ENCODE peak calls at places on chromosome 20, in eight cellular contexts. K is ascending aorta; T is HCT116; P is A549; X is IMR-90; I is CD8-positive, alpha-beta T cell; C is breast epithelium; D is pancreas. L is an unnamed sample.

GRCh38 chr20:9241721-9242427 is 173.0 kb downstream of the PLCB4 start:
- DNase-seq in K (no peak), C (no peak), I (no peak), D (peak; percentile 27), X (peak; percentile 45), P (no peak), T (no peak), L (no peak)

GRCh38 chr20:23414526-23415188 is 6.6 kb downstream of the NAPB start:
- DNase-seq in X (no peak), K (no peak), D (no peak), C (no peak), T (no peak), P (no peak), I (no peak), L (no peak)

GRCh38 chr20:46709459-46710148 is at the start of gene SLC2A10:
- DNase-seq in I (no peak), K (peak; percentile 79), X (peak; percentile 61), C (peak; percentile 71), P (no peak), D (peak; percentile 55), T (no peak), L (no peak)

GRCh38 chr20:57526067-57526884 is 1.3 kb upstream of the CTCFL start:
- DNase-seq in I (peak; percentile 26), D (no peak), P (peak; percentile 42), X (no peak), K (no peak), T (peak; percentile 15), C (no peak), L (no peak)

GRCh38 chr20:12058201-12058600 is 140.5 kb downstream of the BTBD3 start:
- DNase-seq in K (no peak), X (no peak), D (no peak), C (no peak), I (no peak), P (no peak), T (no peak), L (no peak)

GRCh38 chr20:36179170-36179945 is 24.8 kb downstream of the EPB41L1 start:
- DNase-seq in D (no peak), T (no peak), C (no peak), I (no peak), K (no peak), P (no peak), X (no peak), L (no peak)

GRCh38 chr20:40414843-40415615 is 274.0 kb downstream of the MAFB start:
- DNase-seq in D (no peak), C (peak; percentile 76), I (no peak), P (no peak), X (no peak), K (no peak), T (no peak), L (no peak)

GRCh38 chr20:25021336-25021735 is 28.8 kb upstream of the APMAP start:
- DNase-seq in X (no peak), D (no peak), I (no peak), K (peak; percentile 21), T (no peak), C (peak; percentile 12), P (no peak), L (peak; percentile 37)

GRCh38 chr20:24951536-24952047 is 2.5 kb downstream of the CST7 start:
- DNase-seq in D (peak; percentile 8), X (no peak), I (no peak), C (no peak), K (peak; percentile 51), P (no peak), T (no peak), L (no peak)

GRCh38 chr20:49938173-49939163 is 2.3 kb downstream of the RNF114 start:
- DNase-seq in K (peak; percentile 70), T (no peak), C (no peak), X (peak; percentile 82), I (no peak), P (no peak), D (peak; percentile 34), L (no peak)

GRCh38 chr20:41072099-41072798 is 43.6 kb downstream of the TOP1 start:
- DNase-seq in I (no peak), T (no peak), D (no peak), X (peak; percentile 88), K (peak; percentile 79), C (no peak), P (no peak), L (no peak)

GRCh38 chr20:59032713-59033059 is 551 bp upstream of the ATP5F1E start:
- DNase-seq in P (no peak), T (peak; percentile 21), D (no peak), K (no peak), X (peak; percentile 27), C (no peak), I (no peak), L (no peak)

GRCh38 chr20:43749734-43750294 is 23.0 kb upstream of the GTSF1L start:
- DNase-seq in I (peak; percentile 68), C (peak; percentile 70), X (peak; percentile 38), P (peak; percentile 44), T (peak; percentile 29), D (peak; percentile 46), K (peak; percentile 86), L (peak; percentile 70)

GRCh38 chr20:33042983-33043730 is 10.5 kb upstream of the BPIFB3 start:
- DNase-seq in P (no peak), C (no peak), K (no peak), D (no peak), T (no peak), X (no peak), I (no peak), L (no peak)

GRCh38 chr20:6583134-6583738 is 184.2 kb upstream of the BMP2 start:
- DNase-seq in I (no peak), X (peak; percentile 55), K (no peak), T (no peak), C (no peak), P (peak; percentile 45), D (no peak), L (no peak)

GRCh38 chr20:23147964-23148720 is 62.0 kb upstream of the CD93 start:
- DNase-seq in K (peak; percentile 95), X (peak; percentile 90), D (no peak), I (no peak), P (peak; percentile 57), C (no peak), T (peak; percentile 80), L (peak; percentile 96)

GRCh38 chr20:34083137-34083536 is 28.9 kb downstream of the EIF2S2 start:
- DNase-seq in I (no peak), P (peak; percentile 33), X (peak; percentile 86), D (peak; percentile 56), T (no peak), C (no peak), K (peak; percentile 85), L (no peak)

GRCh38 chr20:11159728-11160127 is 485.9 kb upstream of the JAG1 start:
- DNase-seq in K (no peak), X (peak; percentile 91), D (peak; percentile 33), T (no peak), I (no peak), P (no peak), C (no peak), L (no peak)

GRCh38 chr20:9454781-9455180 is 59.6 kb upstream of the LAMP5 start:
- DNase-seq in D (no peak), C (no peak), I (no peak), X (peak; percentile 26), K (no peak), T (no peak), P (no peak), L (no peak)

GRCh38 chr20:24943731-24944130 is 5.3 kb upstream of the CST7 start:
- DNase-seq in P (no peak), T (no peak), I (no peak), K (no peak), C (no peak), X (no peak), D (no peak), L (no peak)

GRCh38 chr20:57399587-57400261 is 8.5 kb downstream of the RBM38 start:
- DNase-seq in T (no peak), K (no peak), C (no peak), P (no peak), D (no peak), I (peak; percentile 40), X (peak; percentile 16), L (no peak)

GRCh38 chr20:58552366-58552934 is 37.3 kb upstream of the APCDD1L start:
- DNase-seq in K (no peak), T (no peak), D (no peak), C (peak; percentile 12), I (no peak), X (no peak), P (no peak), L (no peak)

GRCh38 chr20:13042458-13042794 is 33.7 kb downstream of the SPTLC3 start:
- DNase-seq in I (no peak), P (no peak), K (no peak), T (no peak), C (no peak), D (no peak), X (no peak), L (no peak)

GRCh38 chr20:48350291-48350988 is 477.4 kb downstream of the PREX1 start:
- DNase-seq in T (no peak), I (no peak), P (peak; percentile 52), X (no peak), K (peak; percentile 42), D (no peak), C (no peak), L (no peak)
- TF ChIP-seq CTCF in T (peak; percentile 55), I (no peak), P (peak; percentile 17), X (no peak), K (no peak), D (no peak), C (no peak), L (no peak)

DNA sequence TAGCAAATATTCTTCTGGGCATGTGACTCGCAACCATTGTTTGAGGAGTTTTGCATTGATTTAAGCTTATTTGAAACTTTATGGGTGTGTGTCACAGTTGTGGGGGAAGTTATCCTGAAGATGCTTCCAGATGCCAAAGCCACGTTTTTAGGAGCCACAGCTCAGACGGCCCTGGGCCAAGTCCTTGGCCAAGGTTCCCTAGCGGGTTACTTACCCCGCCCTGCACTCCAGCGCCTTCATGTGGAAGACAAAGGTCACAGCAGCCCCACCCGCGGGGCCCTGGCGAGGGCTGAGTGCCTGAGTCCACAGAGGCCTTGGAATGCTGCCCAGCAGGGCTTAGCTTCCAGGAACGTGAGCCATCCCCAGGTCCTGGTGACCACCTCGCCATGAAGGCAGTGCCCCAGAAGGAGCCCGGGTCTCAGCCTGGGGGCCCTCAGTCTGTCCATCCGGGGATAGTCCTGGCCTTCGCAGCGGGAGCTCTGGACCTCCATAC is 308.3 kb downstream of the CDH4 start:
- DNase-seq in C (no peak), D (peak; percentile 19), I (no peak), K (no peak), P (peak; percentile 42), X (peak; percentile 42), T (no peak), L (no peak)
- TF ChIP-seq CTCF in C (no peak), D (no peak), I (no peak), K (no peak), P (no peak), X (peak; percentile 14), T (peak; percentile 28), L (no peak)

GRCh38 chr20:44911264-44911921 is 1.5 kb downstream of the PABPC1L start:
- DNase-seq in D (peak; percentile 67), C (peak; percentile 72), T (peak; percentile 69), K (no peak), I (peak; percentile 35), P (peak; percentile 88), X (peak; percentile 28), L (no peak)
- TF ChIP-seq CTCF in D (no peak), C (no peak), T (peak; percentile 69), K (peak; percentile 7), I (no peak), P (peak; percentile 57), X (peak; percentile 34), L (peak; percentile 61)

DNA sequence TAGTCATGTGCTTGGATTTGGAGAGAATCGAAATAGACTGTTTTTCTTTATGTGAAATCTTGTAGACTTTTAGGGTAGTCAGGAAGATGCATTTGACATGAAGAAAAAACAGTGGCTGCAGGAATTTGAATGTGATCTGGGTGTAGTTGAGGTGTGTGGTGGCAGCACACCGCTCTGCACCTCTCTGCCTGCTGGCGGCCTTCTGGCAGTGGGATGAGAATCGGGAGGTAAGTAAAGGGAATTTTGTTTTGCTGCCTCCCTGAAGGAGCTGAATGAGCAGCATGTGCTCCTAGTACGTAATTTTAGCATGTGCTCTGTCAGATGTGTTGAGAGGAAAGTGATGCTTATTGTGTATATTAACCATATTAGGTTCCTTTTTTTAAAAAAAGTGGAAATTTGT is 3.2 kb downstream of the TPD52L2 start:
- DNase-seq in X (no peak), I (no peak), D (no peak), T (no peak), C (no peak), K (no peak), P (no peak), L (no peak)
- TF ChIP-seq CTCF in X (no peak), I (no peak), D (no peak), T (no peak), C (no peak), K (no peak), P (no peak), L (no peak)

L was measured in CD14-positive monocyte.